ENCODE peak calls at places on chromosome 12, in four cellular contexts. F is sigmoid colon, Z is Right ventricle myocardium superior, K is pancreas. M is an unnamed sample.

GRCh38 chr12:67804168-67804567 is 155.6 kb downstream of the DYRK2 start:
- DNase-seq in F (no peak), Z (no peak), K (no peak), M (no peak)

GRCh38 chr12:109777544-109777943 is 55.7 kb downstream of the TRPV4 start:
- DNase-seq in F (no peak), Z (peak), K (no peak), M (no peak)

GRCh38 chr12:21891763-21892217 is 49.4 kb downstream of the ABCC9 start:
- DNase-seq in F (peak), Z (peak), K (peak), M (peak)

GRCh38 chr12:132023658-132024057 is 73.9 kb downstream of the EP400 start:
- DNase-seq in F (peak), Z (peak), K (no peak), M (no peak)

GRCh38 chr12:15600223-15600935 is 188.8 kb downstream of the EPS8 start:
- DNase-seq in F (no peak), Z (no peak), K (no peak), M (no peak)

GRCh38 chr12:64083285-64084210 is 138.5 kb downstream of the KICS2 start:
- DNase-seq in F (peak), Z (peak), K (peak), M (peak)

GRCh38 chr12:110765144-110765543 is 22.5 kb upstream of the PPP1CC start:
- DNase-seq in F (no peak), Z (no peak), K (no peak), M (no peak)

GRCh38 chr12:57459055-57459749 is 383 bp upstream of the GLI1 start:
- DNase-seq in F (peak), Z (peak), K (peak), M (peak)

GRCh38 chr12:130589391-130590317 is 126.4 kb downstream of the RIMBP2 start:
- DNase-seq in F (no peak), Z (no peak), K (no peak), M (no peak)

GRCh38 chr12:49025463-49025862 is 6.9 kb upstream of the PRKAG1 start:
- DNase-seq in F (no peak), Z (no peak), K (no peak), M (no peak)

GRCh38 chr12:118164798-118165486 is 29.0 kb downstream of the PEBP1 start:
- DNase-seq in F (no peak), Z (no peak), K (peak), M (no peak)

GRCh38 chr12:127822743-127823433 is 444.1 kb upstream of the TMEM132C start:
- DNase-seq in F (no peak), Z (no peak), K (no peak), M (no peak)

GRCh38 chr12:22374499-22374898 is 40.0 kb upstream of the ST8SIA1 start:
- DNase-seq in F (no peak), Z (no peak), K (no peak), M (no peak)

GRCh38 chr12:68240079-68240478 is 13.3 kb downstream of the IL22 start:
- DNase-seq in F (no peak), Z (no peak), K (peak), M (no peak)

GRCh38 chr12:101229841-101230241 is 19.8 kb upstream of the SLC5A8 start:
- DNase-seq in F (no peak), Z (no peak), K (no peak), M (no peak)

GRCh38 chr12:113302925-113303640 is 31.8 kb downstream of the SLC8B1 start:
- DNase-seq in F (no peak), Z (no peak), K (no peak), M (no peak)

GRCh38 chr12:104877107-104877705 is 80.9 kb downstream of the SLC41A2 start:
- DNase-seq in F (no peak), Z (peak), K (peak), M (peak)

GRCh38 chr12:33322519-33322918 is 117.1 kb downstream of the SYT10 start:
- DNase-seq in F (no peak), Z (no peak), K (no peak), M (no peak)

GRCh38 chr12:108495054-108495453 is 20.0 kb upstream of the FICD start:
- DNase-seq in F (no peak), Z (no peak), K (no peak), M (no peak)

GRCh38 chr12:50232771-50233209 is 50.5 kb downstream of the LIMA1 start:
- DNase-seq in F (no peak), Z (no peak), K (no peak), M (no peak)

GRCh38 chr12:88628856-88629509 is 48.7 kb upstream of the KITLG start:
- DNase-seq in F (peak), Z (no peak), K (peak), M (no peak)

GRCh38 chr12:112939761-112940357 is 1.6 kb downstream of the OAS3 start:
- DNase-seq in F (no peak), Z (no peak), K (no peak), M (no peak)

GRCh38 chr12:126389215-126389841 is 1324.1 kb downstream of the AACS start:
- DNase-seq in F (peak), Z (no peak), K (no peak), M (no peak)

GRCh38 chr12:25009511-25010092 is 60.7 kb upstream of the BCAT1 start:
- DNase-seq in F (no peak), Z (no peak), K (no peak), M (no peak)

GRCh38 chr12:70666364-70666763 is 29.1 kb upstream of the PTPRB start:
- DNase-seq in F (no peak), Z (no peak), K (no peak), M (no peak)

GRCh38 chr12:111359231-111359913 is 9.5 kb downstream of the PHETA1 start:
- DNase-seq in F (no peak), Z (no peak), K (no peak), M (no peak)

GRCh38 chr12:123657211-123657610 is 13.7 kb upstream of the TCTN2 start:
- DNase-seq in F (no peak), Z (no peak), K (no peak), M (no peak)

GRCh38 chr12:68279227-68280054 is 26.0 kb upstream of the IL22 start:
- DNase-seq in F (no peak), Z (no peak), K (no peak), M (no peak)

GRCh38 chr12:7856516-7856915 is 16.2 kb downstream of the SLC2A14 start:
- DNase-seq in F (no peak), Z (no peak), K (no peak), M (no peak)

GRCh38 chr12:85076688-85077430 is 40.7 kb downstream of the LRRIQ1 start:
- DNase-seq in F (no peak), Z (no peak), K (no peak), M (no peak)

GRCh38 chr12:126704609-126705008 is 1562.4 kb upstream of the TMEM132C start:
- DNase-seq in F (no peak), Z (no peak), K (no peak), M (no peak)

GRCh38 chr12:100533326-100533725 is 40.2 kb upstream of the GAS2L3 start:
- DNase-seq in F (no peak), Z (no peak), K (no peak), M (no peak)

GRCh38 chr12:20420557-20420956 is 52.2 kb downstream of the PDE3A start:
- DNase-seq in F (no peak), Z (no peak), K (no peak), M (no peak)

M was measured in ovary.